ENCODE peak calls at places on chromosomes 2 and 18, in five cellular contexts. J, N, W, U and I are unnamed samples.

GRCh38 chr2:191012845-191013616 is 940 bp downstream of the STAT1 start:
- DNase-seq in U (no peak), J (no peak), W (no peak), N (peak), I (peak)

GRCh38 chr2:120469486-120469885 is 123.5 kb downstream of the INHBB start:
- DNase-seq in U (no peak), J (no peak), W (peak), N (peak), I (no peak)

GRCh38 chr2:20576598-20577115 is 74.2 kb downstream of the HS1BP3 start:
- DNase-seq in N (no peak), W (peak), J (peak), U (no peak), I (peak)

GRCh38 chr2:231395188-231396057 is at the start of gene B3GNT7:
- DNase-seq in U (no peak), J (no peak), N (no peak), W (peak), I (no peak)

GRCh38 chr2:40394030-40394429 is 57.9 kb downstream of the SLC8A1 start:
- DNase-seq in J (no peak), W (no peak), N (no peak), U (no peak), I (no peak)

GRCh38 chr2:109623297-109623696 is 9.1 kb downstream of the SOWAHC start:
- DNase-seq in J (no peak), N (no peak), W (no peak), U (no peak), I (no peak)

GRCh38 chr2:158686166-158686792 is 108.8 kb upstream of the DAPL1 start:
- DNase-seq in J (no peak), W (no peak), U (no peak), N (peak), I (no peak)

GRCh38 chr2:239630618-239631286 is 229.9 kb upstream of the HDAC4 start:
- DNase-seq in N (peak), W (no peak), U (no peak), J (peak), I (peak)

GRCh38 chr2:2662847-2663356 is 331.8 kb upstream of the MYT1L start:
- DNase-seq in W (no peak), U (no peak), J (peak), N (no peak), I (no peak)

GRCh38 chr2:227324671-227325055 is 388 bp upstream of the MFF start:
- DNase-seq in J (no peak), U (peak), N (no peak), W (no peak), I (peak)

GRCh38 chr2:238439093-238439849 is 12.5 kb downstream of the ASB1 start:
- DNase-seq in U (no peak), J (peak), W (no peak), N (peak), I (peak)

GRCh38 chr18:35039633-35040032 is 1.6 kb upstream of the MAPRE2 start:
- DNase-seq in U (no peak), N (no peak), W (no peak), J (peak), I (no peak)

GRCh38 chr2:196066794-196067382 is 1.7 kb downstream of the DNAH7 start:
- DNase-seq in J (peak), N (peak), U (peak), W (no peak), I (peak)

GRCh38 chr2:239789711-239790110 is 235.4 kb downstream of the NDUFA10 start:
- DNase-seq in W (no peak), N (no peak), J (no peak), U (no peak), I (no peak)

GRCh38 chr2:196131384-196131861 is 40.0 kb downstream of the STK17B start:
- DNase-seq in J (peak), N (peak), U (peak), W (no peak), I (peak)

GRCh38 chr2:47094519-47095155 is 60.5 kb downstream of the STPG4 start:
- DNase-seq in J (no peak), U (no peak), N (no peak), W (no peak), I (no peak)

GRCh38 chr2:7819860-7820259 is 862.0 kb upstream of the ID2 start:
- DNase-seq in U (no peak), N (no peak), W (no peak), J (no peak), I (no peak)

GRCh38 chr2:29361255-29361654 is 246.0 kb downstream of the CLIP4 start:
- DNase-seq in J (peak), N (no peak), U (no peak), W (no peak), I (peak)

GRCh38 chr2:12704378-12704777 is 12.4 kb upstream of the TRIB2 start:
- DNase-seq in J (peak), W (no peak), N (peak), U (no peak), I (peak)

GRCh38 chr18:72456802-72457201 is 87.3 kb downstream of the CBLN2 start:
- DNase-seq in W (no peak), N (peak), U (no peak), J (peak), I (peak)

GRCh38 chr2:55109219-55109891 is 59.1 kb upstream of the RTN4 start:
- DNase-seq in U (no peak), J (peak), N (no peak), W (no peak), I (peak)

GRCh38 chr2:99804969-99805368 is 315.2 kb upstream of the REV1 start:
- DNase-seq in U (no peak), W (no peak), J (peak), N (no peak), I (no peak)

GRCh38 chr2:224927671-224928173 is 114.5 kb downstream of the DOCK10 start:
- DNase-seq in W (no peak), U (no peak), N (peak), J (peak), I (peak)

GRCh38 chr2:110104025-110104771 is 11.4 kb downstream of the MALL start:
- DNase-seq in U (no peak), N (no peak), W (no peak), J (peak), I (no peak)

GRCh38 chr2:31207790-31208189 is 9.5 kb downstream of the CAPN14 start:
- DNase-seq in N (no peak), W (no peak), U (no peak), J (no peak), I (no peak)

GRCh38 chr2:173134703-173135102 is 59.1 kb downstream of the MAP3K20 start:
- DNase-seq in U (no peak), W (no peak), J (no peak), N (no peak), I (peak)

GRCh38 chr2:9377461-9378097 is 45.7 kb downstream of the ITGB1BP1 start:
- DNase-seq in U (no peak), W (no peak), N (no peak), J (no peak), I (no peak)

GRCh38 chr2:1642066-1642861 is 102.1 kb downstream of the PXDN start:
- DNase-seq in N (no peak), J (no peak), W (no peak), U (no peak), I (peak)

GRCh38 chr18:6052449-6052913 is 157.2 kb upstream of the TMEM200C start:
- DNase-seq in N (no peak), U (no peak), J (no peak), W (no peak), I (peak)

GRCh38 chr18:6057604-6058003 is 162.3 kb upstream of the TMEM200C start:
- DNase-seq in W (no peak), J (peak), U (no peak), N (peak), I (peak)

GRCh38 chr18:6056171-6056932 is 161.0 kb upstream of the TMEM200C start:
- DNase-seq in N (peak), U (no peak), J (peak), W (no peak), I (peak)

GRCh38 chr18:6054443-6054842 is 159.1 kb upstream of the TMEM200C start:
- DNase-seq in J (no peak), N (no peak), W (no peak), U (no peak), I (no peak)

DNA sequence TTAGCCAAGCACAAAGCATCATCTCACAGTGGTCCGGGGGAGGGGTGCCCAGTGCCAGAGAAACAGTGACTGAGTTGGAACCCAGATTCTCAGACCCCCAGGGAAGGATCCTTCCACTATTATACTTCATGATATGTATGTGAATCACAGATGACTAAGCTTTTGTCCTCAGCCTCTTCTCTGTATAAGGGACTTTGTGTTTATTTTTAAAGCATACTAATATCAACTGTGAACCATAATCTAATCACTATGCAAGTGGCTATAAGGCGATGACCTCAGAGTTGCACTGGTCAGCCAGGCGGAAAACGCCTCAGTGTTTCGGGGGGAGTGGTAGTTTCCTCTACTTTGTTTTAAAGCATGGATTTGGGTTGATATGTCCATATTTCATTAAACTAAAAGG is 160.4 kb upstream of the TMEM200C start:
- DNase-seq in J (peak), N (peak), U (no peak), W (no peak), I (peak)
- H3K4me3 ChIP-seq in J (peak), N (peak), U (no peak), W (no peak), I (peak)

GRCh38 chr18:63890950-63891304 is 3.4 kb downstream of the SERPINB2 start:
- DNase-seq in U (no peak), N (peak), J (peak), W (no peak), I (peak)
- TF ChIP-seq CTCF in U (peak), N (no peak), J (peak), W (no peak), I (peak)

DNA sequence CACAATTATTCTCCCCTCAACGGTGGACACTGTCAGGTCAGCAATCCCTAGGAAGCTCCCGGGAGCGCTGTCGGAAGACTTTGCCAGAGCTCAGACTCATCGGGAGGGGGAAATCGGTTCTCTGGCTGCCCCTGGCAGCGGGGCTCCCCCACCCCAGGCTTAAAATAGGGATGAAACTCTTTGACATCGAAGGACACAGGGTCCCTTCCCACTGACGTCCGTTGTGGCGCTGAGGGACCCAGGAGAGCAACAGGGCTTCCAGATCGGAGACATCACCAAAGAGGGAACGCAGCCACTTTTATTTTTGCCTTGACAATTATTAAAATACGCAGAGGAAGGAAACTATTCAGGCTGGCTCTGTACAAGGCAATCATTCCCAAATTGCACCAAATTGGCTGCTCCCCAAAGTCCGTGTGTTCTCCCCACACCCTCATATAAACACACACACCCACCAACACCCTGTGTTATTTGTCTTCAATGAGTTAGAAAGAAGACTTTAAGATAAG is 249.0 kb downstream of the CDH20 start:
- DNase-seq in U (no peak), J (no peak), N (no peak), W (no peak), I (no peak)
- H3K4me3 ChIP-seq in U (no peak), J (peak), N (peak), W (peak), I (peak)

DNA sequence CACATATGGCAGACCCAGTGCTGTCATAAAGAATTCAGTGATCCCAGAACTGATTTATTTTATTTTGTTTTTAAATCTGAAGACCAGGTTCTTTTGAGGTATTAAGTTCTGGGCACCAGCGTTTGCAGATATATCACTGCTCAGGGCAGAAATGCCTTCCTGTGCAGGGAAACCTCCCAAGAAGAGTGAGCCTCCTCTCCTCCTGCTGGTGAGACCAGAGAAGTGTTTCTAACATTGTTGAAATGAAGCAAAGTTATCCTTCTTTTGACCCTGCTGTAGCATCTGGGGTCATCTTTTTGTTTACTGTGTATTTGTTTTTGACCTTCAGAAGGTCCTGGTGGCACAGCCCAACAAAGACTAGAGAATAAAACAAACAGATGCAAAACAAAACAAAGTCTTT is 94.0 kb downstream of the AQP4 start:
- DNase-seq in U (no peak), J (peak), W (no peak), N (peak), I (peak)
- TF ChIP-seq CTCF in U (no peak), J (peak), W (peak), N (peak), I (peak)